ENCODE peak calls at places on chromosomes 7 and 10, in five cellular contexts. X is HepG2, D is K562, B is H1, Q is GM12878. U is an unnamed sample.

GRCh38 chr7:158396301-158396905 is 191.2 kb downstream of the PTPRN2 start:
- DNase-seq in X (no peak), D (no peak), B (no peak), Q (no peak), U (no peak)

GRCh38 chr7:158809596-158809995 is 19.7 kb downstream of the ESYT2 start:
- DNase-seq in X (no peak), D (no peak), B (no peak), Q (no peak), U (no peak)

GRCh38 chr7:17640730-17641377 is 299.4 kb downstream of the SNX13 start:
- DNase-seq in X (peak; percentile 28), D (peak; percentile 23), B (no peak), Q (no peak), U (peak; percentile 34)

GRCh38 chr10:129131439-129132122 is 335.5 kb upstream of the MGMT start:
- DNase-seq in X (no peak), D (no peak), B (no peak), Q (no peak), U (no peak)

GRCh38 chr7:151481650-151482505 is 37.8 kb downstream of the RHEB start:
- DNase-seq in X (no peak), D (no peak), B (no peak), Q (no peak), U (no peak)

GRCh38 chr10:94299417-94299816 is 63.3 kb downstream of the NOC3L start:
- DNase-seq in X (peak; percentile 15), D (peak; percentile 59), B (no peak), Q (no peak), U (no peak)

GRCh38 chr7:150903627-150904026 is 51.3 kb downstream of the AOC1 start:
- DNase-seq in X (no peak), D (peak; percentile 6), B (no peak), Q (no peak), U (peak; percentile 40)

GRCh38 chr7:149866139-149866785 is 7.5 kb upstream of the ATP6V0E2 start:
- DNase-seq in X (no peak), D (no peak), B (no peak), Q (no peak), U (no peak)

GRCh38 chr10:114356786-114357588 is 47.3 kb downstream of the AFAP1L2 start:
- DNase-seq in X (no peak), D (no peak), B (no peak), Q (no peak), U (no peak)

GRCh38 chr10:27724287-27724686 is 21.3 kb downstream of the MKX start:
- DNase-seq in X (no peak), D (no peak), B (no peak), Q (no peak), U (no peak)

GRCh38 chr7:7664344-7664743 is 23.8 kb downstream of the UMAD1 start:
- DNase-seq in X (no peak), D (no peak), B (no peak), Q (no peak), U (no peak)

GRCh38 chr10:100977436-100977835 is 8.1 kb downstream of the SEMA4G start:
- DNase-seq in X (no peak), D (no peak), B (no peak), Q (no peak), U (no peak)

GRCh38 chr10:91598211-91598981 is 34.5 kb downstream of the PPP1R3C start:
- DNase-seq in X (no peak), D (no peak), B (no peak), Q (no peak), U (no peak)

GRCh38 chr10:103784723-103785418 is 70.5 kb downstream of the SH3PXD2A start:
- DNase-seq in X (no peak), D (no peak), B (no peak), Q (no peak), U (no peak)

GRCh38 chr7:148747274-148747673 is 48.6 kb downstream of the CUL1 start:
- DNase-seq in X (peak; percentile 32), D (peak; percentile 63), B (peak; percentile 79), Q (no peak), U (no peak)

GRCh38 chr7:1725199-1725701 is 55.2 kb downstream of the ELFN1 start:
- DNase-seq in X (no peak), D (no peak), B (no peak), Q (no peak), U (no peak)

GRCh38 chr10:84214612-84215235 is 10.6 kb downstream of the LRIT2 start:
- DNase-seq in X (peak; percentile 24), D (peak; percentile 69), B (peak; percentile 57), Q (no peak), U (peak; percentile 52)

GRCh38 chr10:31368724-31369123 is 49.7 kb downstream of the ZEB1 start:
- DNase-seq in X (no peak), D (no peak), B (no peak), Q (no peak), U (no peak)

GRCh38 chr10:119669975-119670640 is 18.9 kb downstream of the BAG3 start:
- DNase-seq in X (no peak), D (no peak), B (no peak), Q (no peak), U (no peak)

GRCh38 chr7:134690614-134691504 is 44.2 kb downstream of the BPGM start:
- DNase-seq in X (no peak), D (no peak), B (no peak), Q (no peak), U (no peak)

GRCh38 chr10:62684911-62685310 is 119.6 kb upstream of the ADO start:
- DNase-seq in X (no peak), D (no peak), B (no peak), Q (no peak), U (no peak)

GRCh38 chr10:62687230-62687748 is 117.2 kb upstream of the ADO start:
- DNase-seq in X (no peak), D (no peak), B (no peak), Q (no peak), U (no peak)

GRCh38 chr10:62681211-62681940 is 123.1 kb upstream of the ADO start:
- DNase-seq in X (peak; percentile 36), D (no peak), B (peak; percentile 2), Q (peak; percentile 90), U (no peak)
- TF ChIP-seq JUND in X (no peak), D (no peak), B (no peak), Q (no peak), U (no peak)

DNA sequence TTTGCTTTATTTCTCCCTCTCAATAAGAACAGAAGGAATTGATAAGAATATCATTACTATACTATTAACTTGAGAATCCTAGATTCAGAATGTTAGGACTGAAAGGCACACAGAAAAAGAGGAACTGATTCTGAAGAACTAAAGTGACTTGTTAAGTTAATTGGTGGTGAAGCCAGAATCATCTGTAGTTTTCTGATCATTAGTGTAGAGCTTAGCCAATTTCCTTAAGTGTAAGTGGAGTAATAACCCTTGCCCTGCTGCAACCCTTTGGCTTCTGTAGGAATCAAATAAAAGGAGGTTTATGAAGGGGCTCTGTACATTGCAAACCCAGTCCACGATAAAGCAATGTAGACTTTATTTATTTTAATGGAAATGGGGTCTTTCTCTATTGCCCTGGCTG is 1186.0 kb downstream of the SORCS3 start:
- DNase-seq in X (no peak), D (no peak), B (no peak), Q (no peak), U (no peak)
- TF ChIP-seq USF2 in X (no peak), D (no peak), B (no peak), Q (no peak), U (no peak)

GRCh38 chr7:90625562-90625961 is 29.4 kb downstream of the CDK14 start:
- DNase-seq in X (no peak), D (no peak), B (peak; percentile 36), Q (no peak), U (peak; percentile 49)
- TF ChIP-seq YY1 in X (no peak), D (no peak), B (no peak), Q (no peak), U (no peak)

GRCh38 chr10:97714401-97715258 is 1.1 kb downstream of the MARVELD1 start:
- DNase-seq in X (no peak), D (peak; percentile 33), B (no peak), Q (no peak), U (peak; percentile 80)

GRCh38 chr10:97717627-97718026 is 4.1 kb downstream of the MARVELD1 start:
- DNase-seq in X (no peak), D (no peak), B (no peak), Q (no peak), U (no peak)

GRCh38 chr10:97713351-97713827 is at the start of gene MARVELD1:
- DNase-seq in X (no peak), D (peak; percentile 82), B (no peak), Q (no peak), U (peak; percentile 91)

GRCh38 chr10:97713828-97714400 is 384 bp downstream of the MARVELD1 start:
- DNase-seq in X (no peak), D (peak; percentile 77), B (no peak), Q (no peak), U (peak; percentile 86)

GRCh38 chr10:97715259-97715874 is 1.8 kb downstream of the MARVELD1 start:
- DNase-seq in X (no peak), D (no peak), B (no peak), Q (no peak), U (no peak)
- TF ChIP-seq JUND in X (no peak), D (no peak), B (no peak), Q (no peak), U (no peak)

GRCh38 chr10:21068025-21068656 is 171.0 kb upstream of the NEBL start:
- DNase-seq in X (no peak), D (no peak), B (no peak), Q (no peak), U (no peak)

GRCh38 chr10:21065621-21066248 is 168.6 kb upstream of the NEBL start:
- DNase-seq in X (no peak), D (no peak), B (no peak), Q (no peak), U (peak; percentile 56)

GRCh38 chr10:21071001-21071673 is 174.0 kb upstream of the NEBL start:
- DNase-seq in X (no peak), D (no peak), B (no peak), Q (no peak), U (no peak)

GRCh38 chr10:21069278-21069677 is 172.2 kb upstream of the NEBL start:
- DNase-seq in X (no peak), D (no peak), B (no peak), Q (no peak), U (no peak)

DNA sequence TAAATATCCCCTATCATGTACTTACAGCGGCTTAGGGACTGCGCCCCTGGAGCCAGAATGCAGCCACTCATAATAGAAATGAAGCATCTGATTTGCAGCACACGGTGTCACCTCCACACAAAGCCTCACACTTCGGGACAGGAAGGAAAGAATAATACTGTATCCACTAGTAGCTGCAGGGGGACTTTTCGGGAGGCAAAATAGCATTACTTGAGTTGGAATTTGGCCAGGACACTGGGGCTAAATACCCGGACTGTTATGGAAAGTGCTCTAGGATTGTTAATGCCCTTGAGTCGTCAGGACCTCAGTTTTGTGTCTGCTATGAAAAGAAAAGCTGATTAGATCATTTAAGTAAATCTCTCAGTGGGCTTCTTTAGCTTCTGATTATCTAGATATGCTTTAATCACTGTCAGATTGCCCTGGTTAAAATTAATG is 172.8 kb upstream of the NEBL start:
- DNase-seq in X (no peak), D (no peak), B (no peak), Q (no peak), U (peak; percentile 57)
- TF ChIP-seq USF2 in X (no peak), D (no peak), B (no peak), Q (no peak), U (no peak)